ENCODE peak calls at places on chromosomes 1 and 21, in nine cellular contexts. Y is substantia nigra; G is CD4-positive, CD25-positive, alpha-beta regulatory T cell; E is foreskin keratinocyte; X is mucosa of gallbladder; B is stimulated activated CD4-positive, alpha-beta T cell treated with anti-CD3 and anti-CD28 coated beads, Interleukin-1b, Interleukin-23, amount 100 ng/mL, for 1 hour; W is HEK293T; F is activated CD4-positive, alpha-beta memory T cell treated with anti-CD3 and anti-CD28 coated beads for 36 hours; D is brain pericyte. J is an unnamed sample.

GRCh38 chr1:236301080-236301957 is 19.6 kb upstream of the ERO1B start:
- DNase-seq in E (no peak), G (no peak), D (no peak), W (no peak), F (no peak), B (no peak), X (no peak), Y (no peak), J (no peak)

GRCh38 chr1:44926311-44926781 is 60.0 kb downstream of the EIF2B3 start:
- DNase-seq in F (no peak), E (no peak), G (no peak), X (no peak), D (no peak), Y (no peak), W (no peak), B (no peak), J (no peak)

GRCh38 chr21:14943636-14944035 is 121.2 kb downstream of the NRIP1 start:
- DNase-seq in E (no peak), W (no peak), F (no peak), G (no peak), X (no peak), D (no peak), Y (no peak), B (no peak), J (no peak)

GRCh38 chr1:7253988-7254587 is 468.8 kb downstream of the CAMTA1 start:
- DNase-seq in G (no peak), X (no peak), E (no peak), D (no peak), F (no peak), W (no peak), Y (no peak), B (no peak), J (no peak)

GRCh38 chr1:202266061-202266765 is 72.6 kb downstream of the LGR6 start:
- DNase-seq in E (no peak), B (no peak), W (no peak), F (no peak), Y (no peak), D (no peak), X (no peak), G (no peak), J (no peak)

GRCh38 chr1:63721531-63722189 is 52.2 kb upstream of the ROR1 start:
- DNase-seq in X (no peak), B (no peak), W (no peak), G (no peak), F (no peak), E (peak; percentile 37), Y (no peak), D (no peak), J (no peak)

GRCh38 chr1:111225717-111226400 is 1.7 kb upstream of the CHI3L2 start:
- DNase-seq in D (no peak), E (no peak), X (no peak), G (peak; percentile 62), B (no peak), F (no peak), Y (no peak), W (no peak), J (no peak)

GRCh38 chr1:30538906-30539855 is 184.2 kb downstream of the MATN1 start:
- DNase-seq in E (no peak), W (no peak), G (no peak), D (no peak), B (no peak), Y (no peak), F (no peak), X (no peak), J (no peak)

GRCh38 chr1:204976666-204977065 is 66.3 kb upstream of the CNTN2 start:
- DNase-seq in W (no peak), B (no peak), E (no peak), G (no peak), F (no peak), D (no peak), Y (no peak), X (no peak), J (no peak)

GRCh38 chr1:24020032-24020431 is 39.9 kb upstream of the SRSF10 start:
- DNase-seq in G (no peak), X (peak; percentile 65), D (no peak), E (no peak), B (no peak), Y (no peak), F (no peak), W (no peak), J (no peak)

GRCh38 chr1:13733705-13734104 is 33.7 kb downstream of the PRDM2 start:
- DNase-seq in W (no peak), F (no peak), B (no peak), X (no peak), D (no peak), Y (no peak), E (no peak), G (no peak), J (no peak)

GRCh38 chr1:9755441-9755995 is 68.2 kb downstream of the CLSTN1 start:
- DNase-seq in G (no peak), D (no peak), E (peak; percentile 34), F (no peak), Y (no peak), W (no peak), B (no peak), X (no peak), J (no peak)

GRCh38 chr1:206631085-206631509 is 4.2 kb upstream of the DYRK3 start:
- DNase-seq in G (peak; percentile 16), F (peak; percentile 44), W (peak; percentile 90), D (peak; percentile 75), X (peak; percentile 78), Y (no peak), B (no peak), E (peak; percentile 60), J (peak; percentile 61)

GRCh38 chr21:34603710-34604057 is 11.2 kb downstream of the RCAN1 start:
- DNase-seq in E (no peak), F (no peak), Y (no peak), W (no peak), D (no peak), X (no peak), G (no peak), B (no peak), J (no peak)

GRCh38 chr21:43024737-43025136 is 50.4 kb downstream of the PKNOX1 start:
- DNase-seq in F (no peak), B (no peak), D (no peak), Y (no peak), W (no peak), G (no peak), X (no peak), E (no peak), J (no peak)

GRCh38 chr1:2212542-2213491 is 15.3 kb upstream of the SKI start:
- DNase-seq in X (peak; percentile 91), Y (peak; percentile 52), F (peak; percentile 68), G (peak; percentile 53), W (peak; percentile 74), E (peak; percentile 86), B (no peak), D (peak; percentile 92), J (peak; percentile 87)

GRCh38 chr1:23178931-23179330 is 10.3 kb upstream of the LUZP1 start:
- DNase-seq in B (no peak), D (no peak), E (no peak), Y (no peak), X (no peak), G (no peak), F (no peak), W (peak; percentile 51), J (no peak)

GRCh38 chr1:171597203-171597602 is 24.8 kb upstream of the MYOCOS start:
- DNase-seq in F (no peak), E (no peak), B (no peak), G (no peak), D (no peak), W (no peak), Y (no peak), X (no peak), J (no peak)

GRCh38 chr1:244918422-244919319 is 54.3 kb upstream of the HNRNPU start:
- DNase-seq in B (peak; percentile 11), G (peak; percentile 72), Y (peak; percentile 33), F (peak; percentile 62), X (no peak), E (peak; percentile 8), W (peak; percentile 68), D (no peak), J (peak; percentile 52)

GRCh38 chr1:247274857-247275256 is 19.0 kb downstream of the VN1R5 start:
- DNase-seq in Y (no peak), G (no peak), W (no peak), F (no peak), X (no peak), D (no peak), B (no peak), E (no peak), J (no peak)

GRCh38 chr1:119364640-119365039 is 3.9 kb upstream of the HAO2 start:
- DNase-seq in X (no peak), Y (no peak), G (no peak), F (no peak), W (no peak), E (peak; percentile 71), B (no peak), D (no peak), J (no peak)

GRCh38 chr1:25554886-25555752 is 11.7 kb downstream of the LDLRAP1 start:
- DNase-seq in X (no peak), G (no peak), E (no peak), B (no peak), D (no peak), F (no peak), W (no peak), Y (no peak), J (no peak)

GRCh38 chr1:198157847-198158765 is 1.3 kb downstream of the NEK7 start:
- DNase-seq in F (peak; percentile 51), E (no peak), B (no peak), G (peak; percentile 52), D (no peak), Y (no peak), W (no peak), X (no peak), J (peak; percentile 20)

GRCh38 chr1:30218438-30218837 is 504.9 kb downstream of the MATN1 start:
- DNase-seq in G (no peak), X (no peak), D (no peak), E (no peak), F (no peak), W (no peak), Y (no peak), B (no peak), J (no peak)